ENCODE peak calls at places on chromosomes 6 and 20, in nine cellular contexts. J is fibroblast of lung, S is bronchial epithelial cell, O is PC-9, C is IMR-90, E is SK-N-SH, V is transverse colon, N is MM.1S, P is breast epithelium. M is an unnamed sample. For H3K36me3, the result is how much of the 10 kb centered on the place peaks cover.

GRCh38 chr6:127921982-127922381 is 21.1 kb upstream of the THEMIS start:
- DNase-seq in J (no peak), S (no peak), O (no peak), C (no peak), E (no peak), V (no peak), N (no peak), P (no peak), M (no peak)

GRCh38 chr20:62685781-62686555 is 22.7 kb upstream of the NTSR1 start:
- DNase-seq in J (no peak), S (no peak), O (no peak), C (no peak), E (no peak), V (peak), N (no peak), P (no peak), M (no peak)

GRCh38 chr6:10412948-10413849 is 1.7 kb downstream of the TFAP2A start:
- DNase-seq in J (no peak), S (peak), O (peak), C (no peak), E (no peak), V (peak), N (peak), P (peak), M (no peak)

GRCh38 chr6:130043344-130043743 is 25.0 kb downstream of the L3MBTL3 start:
- DNase-seq in J (no peak), S (no peak), O (no peak), C (no peak), E (no peak), V (no peak), N (no peak), P (no peak), M (no peak)

GRCh38 chr6:87291879-87292278 is 30.5 kb upstream of the SMIM8 start:
- DNase-seq in J (no peak), S (no peak), O (no peak), C (no peak), E (no peak), V (no peak), N (no peak), P (no peak), M (no peak)

GRCh38 chr6:158536891-158537798 is 22.7 kb upstream of the TMEM181 start:
- DNase-seq in J (peak), S (no peak), O (no peak), C (no peak), E (peak), V (peak), N (no peak), P (peak), M (no peak)

GRCh38 chr6:29728173-29728879 is 5.1 kb downstream of the HLA-F start:
- DNase-seq in J (no peak), S (no peak), O (no peak), C (no peak), E (no peak), V (no peak), N (no peak), P (no peak), M (no peak)

GRCh38 chr6:67839818-67840217 is 795.3 kb upstream of the ADGRB3 start:
- DNase-seq in J (no peak), S (no peak), O (no peak), C (no peak), E (no peak), V (no peak), N (no peak), P (no peak), M (no peak)

GRCh38 chr6:5695260-5696245 is 311.2 kb downstream of the NRN1 start:
- DNase-seq in J (peak), S (peak), O (no peak), C (peak), E (no peak), V (peak), N (no peak), P (no peak), M (peak)

GRCh38 chr20:13822459-13822858 is 37.6 kb downstream of the NDUFAF5 start:
- DNase-seq in J (no peak), S (peak), O (no peak), C (no peak), E (no peak), V (no peak), N (no peak), P (no peak), M (no peak)

GRCh38 chr6:63690210-63690609 is 54.6 kb downstream of the PHF3 start:
- DNase-seq in J (no peak), S (no peak), O (no peak), C (no peak), E (no peak), V (no peak), N (no peak), P (no peak), M (no peak)

GRCh38 chr6:95203153-95203754 is 374.1 kb upstream of the MANEA start:
- DNase-seq in J (peak), S (peak), O (no peak), C (peak), E (peak), V (no peak), N (peak), P (no peak), M (no peak)

GRCh38 chr6:49490633-49491032 is 9.1 kb upstream of the GLYATL3 start:
- DNase-seq in J (no peak), S (no peak), O (no peak), C (no peak), E (no peak), V (no peak), N (no peak), P (no peak), M (no peak)

GRCh38 chr6:157200611-157201010 is 122.7 kb downstream of the TMEM242 start:
- DNase-seq in J (no peak), S (no peak), O (no peak), C (no peak), E (no peak), V (no peak), N (no peak), P (no peak), M (no peak)

GRCh38 chr6:45569210-45569945 is 191.6 kb upstream of the SUPT3H start:
- DNase-seq in J (no peak), S (peak), O (no peak), C (no peak), E (no peak), V (no peak), N (no peak), P (no peak), M (no peak)

GRCh38 chr6:148653138-148653776 is 93.6 kb upstream of the UST start:
- DNase-seq in J (no peak), S (no peak), O (no peak), C (no peak), E (no peak), V (no peak), N (no peak), P (no peak), M (no peak)

GRCh38 chr20:32316667-32317066 is 39.2 kb downstream of the KIF3B start:
- DNase-seq in J (no peak), S (peak), O (peak), C (peak), E (no peak), V (no peak), N (no peak), P (no peak), M (no peak)

GRCh38 chr6:81969814-81970213 is 217.3 kb upstream of the TENT5A start:
- DNase-seq in J (no peak), S (no peak), O (no peak), C (no peak), E (no peak), V (no peak), N (no peak), P (no peak), M (no peak)

GRCh38 chr20:8853805-8854338 is 215.0 kb upstream of the PLCB4 start:
- DNase-seq in J (peak), S (peak), O (peak), C (peak), E (peak), V (no peak), N (peak), P (no peak), M (no peak)

GRCh38 chr6:151060096-151060741 is 179.5 kb upstream of the AKAP12 start:
- DNase-seq in J (peak), S (peak), O (peak), C (peak), E (no peak), V (no peak), N (no peak), P (no peak), M (peak)

GRCh38 chr6:34281702-34282334 is 33.0 kb upstream of the SMIM29 start:
- DNase-seq in J (no peak), S (no peak), O (no peak), C (no peak), E (no peak), V (no peak), N (no peak), P (no peak), M (no peak)

GRCh38 chr6:144066745-144067484 is 28.5 kb downstream of the SF3B5 start:
- DNase-seq in J (no peak), S (no peak), O (no peak), C (no peak), E (no peak), V (no peak), N (peak), P (no peak), M (no peak)

GRCh38 chr6:169789146-169789943 is 37.9 kb downstream of the ERMARD start:
- DNase-seq in J (no peak), S (no peak), O (no peak), C (no peak), E (no peak), V (no peak), N (no peak), P (no peak), M (no peak)

GRCh38 chr20:1287306-1287705 is 21.2 kb downstream of the SNPH start:
- DNase-seq in J (no peak), S (no peak), O (no peak), C (no peak), E (no peak), V (no peak), N (peak), P (no peak), M (no peak)

GRCh38 chr6:90044833-90045337 is 150.6 kb downstream of the GJA10 start:
- DNase-seq in J (peak), S (peak), O (no peak), C (peak), E (no peak), V (no peak), N (no peak), P (no peak), M (peak)

GRCh38 chr20:58112017-58112781 is 116.3 kb downstream of the ANKRD60 start:
- DNase-seq in J (peak), S (peak), O (peak), C (peak), E (no peak), V (no peak), N (no peak), P (no peak), M (no peak)

GRCh38 chr20:54668271-54669053 is 193.1 kb downstream of the DOK5 start:
- DNase-seq in J (peak), S (peak), O (no peak), C (peak), E (peak), V (peak), N (peak), P (no peak), M (no peak)

GRCh38 chr6:141653590-141653989 is 479.1 kb upstream of the GJE1 start:
- DNase-seq in J (peak), S (no peak), O (no peak), C (no peak), E (no peak), V (no peak), N (peak), P (no peak), M (no peak)

GRCh38 chr6:77034161-77034560 is 429.1 kb downstream of the HTR1B start:
- DNase-seq in J (peak), S (peak), O (no peak), C (peak), E (no peak), V (no peak), N (no peak), P (no peak), M (peak)

GRCh38 chr6:36668601-36669390 is 9.7 kb upstream of the CDKN1A start:
- DNase-seq in J (no peak), S (no peak), O (no peak), C (no peak), E (no peak), V (no peak), N (no peak), P (no peak), M (no peak)

GRCh38 chr20:19121463-19121862 is 91.0 kb upstream of the SLC24A3 start:
- DNase-seq in J (no peak), S (no peak), O (no peak), C (no peak), E (no peak), V (peak), N (no peak), P (no peak), M (no peak)

GRCh38 chr6:24630861-24631505 is 15.0 kb downstream of the KIAA0319 start:
- DNase-seq in J (no peak), S (no peak), O (no peak), C (no peak), E (no peak), V (no peak), N (no peak), P (no peak), M (no peak)

GRCh38 chr6:3731700-3732099 is 19.8 kb downstream of the PXDC1 start:
- DNase-seq in J (no peak), S (no peak), O (no peak), C (no peak), E (peak), V (no peak), N (no peak), P (peak), M (no peak)

GRCh38 chr6:166173292-166173951 is 5.8 kb upstream of the TBXT start:
- DNase-seq in J (no peak), S (no peak), O (no peak), C (no peak), E (peak), V (no peak), N (no peak), P (no peak), M (no peak)

GRCh38 chr6:73341335-73341734 is 12.7 kb downstream of the DPPA5 start:
- DNase-seq in J (no peak), S (no peak), O (no peak), C (no peak), E (no peak), V (no peak), N (no peak), P (no peak), M (no peak)

GRCh38 chr6:72709436-72709835 is 87.6 kb downstream of the KCNQ5 start:
- DNase-seq in J (no peak), S (no peak), O (no peak), C (no peak), E (no peak), V (no peak), N (no peak), P (no peak), M (peak)

GRCh38 chr6:43367245-43367984 is 2.0 kb downstream of the ZNF318 start:
- DNase-seq in J (no peak), S (no peak), O (no peak), C (peak), E (no peak), V (no peak), N (no peak), P (no peak), M (no peak)

GRCh38 chr6:136975089-136975715 is 53.1 kb downstream of the SLC35D3 start:
- DNase-seq in J (no peak), S (no peak), O (no peak), C (no peak), E (no peak), V (no peak), N (peak), P (no peak), M (no peak)

GRCh38 chr6:133778414-133778813 is 110.5 kb upstream of the TCF21 start:
- DNase-seq in J (peak), S (peak), O (no peak), C (peak), E (no peak), V (no peak), N (no peak), P (no peak), M (peak)

GRCh38 chr6:75230484-75231325 is 12.9 kb downstream of the COX7A2 start:
- DNase-seq in J (peak), S (peak), O (no peak), C (peak), E (peak), V (peak), N (no peak), P (no peak), M (no peak)

DNA sequence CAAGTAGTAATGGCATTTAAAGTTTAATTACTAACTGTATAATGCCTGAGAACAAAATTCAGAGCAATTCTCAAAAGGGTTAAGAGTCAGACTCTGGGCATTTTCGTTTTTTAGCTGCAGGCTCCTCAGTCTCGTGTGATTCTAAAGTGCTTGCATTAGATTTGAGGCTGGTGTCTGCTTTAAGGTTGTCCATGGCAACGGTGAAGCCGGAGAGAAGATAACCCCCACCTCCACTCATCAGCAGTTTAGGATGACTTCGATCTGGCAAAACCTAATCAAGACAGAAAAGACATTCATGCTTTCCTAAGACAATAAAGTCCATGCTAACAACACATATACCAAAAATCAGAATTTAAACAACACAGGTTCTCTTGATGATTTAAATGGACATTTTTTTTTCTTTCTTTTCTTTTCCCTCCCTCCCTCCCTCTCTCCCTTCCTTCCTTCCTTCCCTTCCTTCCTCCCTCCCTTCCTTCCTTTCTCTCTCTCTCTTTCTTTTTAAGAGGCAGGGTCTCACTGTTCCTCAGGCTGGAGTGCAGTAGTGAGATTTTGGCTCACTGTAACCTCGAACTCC is 11.8 kb downstream of the TRMT6 start:
- DNase-seq in J (no peak), S (no peak), O (no peak), C (no peak), E (no peak), V (no peak), N (no peak), P (no peak), M (no peak)
- H3K36me3 ChIP-seq in J (under half), S (under half), O (under half), C (under half), E (under half), V (under half), N (under half), P (under half), M (under half)

GRCh38 chr20:41469868-41470267 is 103.2 kb upstream of the EMILIN3 start:
- DNase-seq in J (peak), S (no peak), O (no peak), C (no peak), E (no peak), V (no peak), N (no peak), P (no peak), M (no peak)

GRCh38 chr20:41470362-41471095 is 103.9 kb upstream of the EMILIN3 start:
- DNase-seq in J (no peak), S (no peak), O (no peak), C (no peak), E (no peak), V (no peak), N (no peak), P (no peak), M (no peak)

GRCh38 chr20:41468994-41469600 is 102.5 kb upstream of the EMILIN3 start:
- DNase-seq in J (no peak), S (no peak), O (no peak), C (no peak), E (no peak), V (no peak), N (no peak), P (no peak), M (no peak)

GRCh38 chr20:41466836-41467619 is 100.4 kb upstream of the EMILIN3 start:
- DNase-seq in J (no peak), S (no peak), O (no peak), C (no peak), E (no peak), V (no peak), N (no peak), P (no peak), M (no peak)

DNA sequence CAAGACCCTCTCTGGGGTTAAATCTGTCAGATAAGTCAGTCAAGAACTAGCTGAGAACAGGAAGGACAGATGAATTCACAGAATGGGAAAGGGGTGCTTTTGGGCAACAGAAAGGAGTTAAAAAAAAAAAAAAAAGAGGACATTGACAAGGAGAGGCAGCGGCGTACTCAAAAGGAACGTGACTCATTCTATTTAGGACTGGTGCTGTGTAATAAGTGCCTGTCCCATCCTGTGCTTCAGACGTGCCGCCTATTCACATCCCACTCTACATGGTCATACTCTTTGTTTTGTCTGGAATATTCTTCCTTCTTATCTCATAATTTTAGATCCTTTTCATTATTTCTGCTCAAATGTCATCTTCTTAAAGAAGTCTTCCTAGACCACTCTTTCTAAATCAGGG is 101.1 kb upstream of the EMILIN3 start:
- DNase-seq in J (no peak), S (peak), O (no peak), C (no peak), E (no peak), V (no peak), N (no peak), P (no peak), M (no peak)
- H3K36me3 ChIP-seq in J (under half), S (under half), O (under half), C (under half), E (under half), V (under half), N (under half), P (under half), M (under half)

DNA sequence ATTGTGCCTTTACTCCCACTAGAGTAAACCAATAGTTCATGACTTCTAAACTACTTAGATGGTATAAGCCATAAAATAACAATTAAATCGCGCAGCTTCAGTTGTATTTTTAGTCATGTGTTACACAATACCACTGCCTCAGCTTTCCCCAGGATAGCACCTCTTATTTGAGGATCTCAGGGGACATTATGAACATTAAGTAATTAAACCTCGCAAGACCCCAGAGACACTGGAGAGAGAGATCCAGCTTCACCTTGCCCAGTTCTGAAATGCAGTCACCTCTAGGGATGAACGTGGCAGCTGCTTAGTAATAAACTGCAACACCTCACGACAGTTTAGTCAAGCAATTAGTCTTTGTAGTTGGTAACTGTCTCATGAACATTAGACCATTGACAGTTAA is 87.1 kb downstream of the CFAP61 start:
- DNase-seq in J (no peak), S (no peak), O (no peak), C (no peak), E (no peak), V (no peak), N (no peak), P (no peak), M (no peak)
- H3K36me3 ChIP-seq in J (under half), S (under half), O (under half), C (under half), E (under half), V (under half), N (under half), P (under half), M (under half)

GRCh38 chr20:35806075-35806474 is 34.3 kb downstream of the PHF20 start:
- DNase-seq in J (no peak), S (no peak), O (no peak), C (no peak), E (no peak), V (no peak), N (no peak), P (no peak), M (no peak)
- H3K36me3 ChIP-seq in J (under half), S (under half), O (under half), C (under half), E (under half), V (under half), N (under half), P (under half), M (under half)

M was measured in BJ.